ENCODE peak calls at places on chromosomes 4 and X, in ten cellular contexts. T is HFF-Myc, W is uterus, M is ovary, X is progenitor cell of endocrine pancreas, F is bronchial epithelial cell, L is fibroblast of mammary gland, P is brain microvascular endothelial cell, E is psoas muscle, B is HepG2. U is an unnamed sample.

GRCh38 chrX:73768120-73768519 is 205.1 kb downstream of the CHIC1 start:
- DNase-seq in W (no peak), B (peak; percentile 3), P (no peak), L (no peak), E (no peak), M (no peak), T (no peak), X (no peak), F (no peak), U (no peak)

GRCh38 chrX:29652484-29652883 is 562.9 kb upstream of the MAGEB2 start:
- DNase-seq in F (peak; percentile 54), X (no peak), W (no peak), T (peak; percentile 35), B (no peak), L (peak; percentile 70), E (no peak), P (peak; percentile 58), M (no peak), U (no peak)

GRCh38 chr4:185657191-185657590 is 121.9 kb upstream of the PDLIM3 start:
- DNase-seq in F (no peak), L (no peak), W (no peak), E (no peak), B (no peak), X (no peak), P (no peak), T (no peak), M (no peak), U (no peak)

GRCh38 chrX:155242300-155242699 is 22.0 kb downstream of the RAB39B start:
- DNase-seq in X (no peak), F (no peak), E (no peak), L (no peak), B (no peak), T (no peak), P (no peak), M (no peak), W (no peak), U (peak; percentile 21)

GRCh38 chr4:147776600-147777175 is 44.8 kb downstream of the ARHGAP10 start:
- DNase-seq in T (no peak), X (no peak), L (no peak), E (no peak), P (no peak), W (no peak), B (no peak), F (no peak), M (no peak), U (no peak)

GRCh38 chrX:97705936-97706335 is 822.2 kb downstream of the RPA4 start:
- DNase-seq in F (no peak), M (no peak), X (no peak), T (no peak), B (no peak), E (no peak), L (no peak), P (no peak), W (no peak), U (no peak)

GRCh38 chr4:20347526-20347925 is 95.8 kb downstream of the SLIT2 start:
- DNase-seq in B (no peak), M (no peak), E (no peak), T (no peak), X (no peak), P (no peak), L (no peak), F (no peak), W (no peak), U (no peak)

GRCh38 chr4:189267312-189267965 is 673.2 kb upstream of the FRG1 start:
- DNase-seq in P (no peak), B (no peak), W (no peak), M (no peak), T (no peak), X (no peak), L (no peak), F (no peak), E (no peak), U (no peak)

DNA sequence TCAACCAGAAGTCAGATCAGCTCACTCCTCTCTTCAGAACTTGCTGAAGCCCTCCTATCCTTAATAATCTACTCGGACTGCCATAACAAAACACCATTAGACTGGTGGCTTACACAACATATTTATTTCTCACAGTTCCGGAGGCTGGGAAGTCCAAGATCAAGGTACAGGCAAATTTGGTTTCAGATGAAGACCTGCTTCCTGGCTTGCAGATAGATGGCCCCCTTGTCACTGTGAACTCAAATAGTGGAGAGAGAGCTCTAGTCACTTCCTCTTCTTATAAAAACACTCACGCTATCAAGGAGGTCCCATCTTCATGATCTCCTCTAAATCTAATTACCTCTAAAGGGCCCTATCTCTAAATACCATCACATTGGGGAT is 125.1 kb downstream of the CAMK2D start:
- DNase-seq in E (no peak), X (no peak), T (no peak), L (no peak), P (no peak), F (no peak), W (no peak), M (no peak), B (peak; percentile 78), U (no peak)
- TF ChIP-seq CTCF in E (no peak), X (no peak), T (no peak), L (no peak), P (no peak), F (no peak), W (no peak), M (no peak), B (peak; percentile 76), U (no peak)

GRCh38 chr4:7852568-7853185 is 87.0 kb downstream of the AFAP1 start:
- DNase-seq in E (no peak), B (no peak), X (no peak), W (no peak), M (no peak), F (peak; percentile 75), L (no peak), T (no peak), P (peak; percentile 84), U (no peak)

GRCh38 chr4:7853271-7853670 is 86.4 kb downstream of the AFAP1 start:
- DNase-seq in X (no peak), T (no peak), B (no peak), W (no peak), E (no peak), F (no peak), M (no peak), L (no peak), P (no peak), U (no peak)

GRCh38 chr4:7854211-7854610 is 85.5 kb downstream of the AFAP1 start:
- DNase-seq in T (no peak), P (no peak), F (no peak), X (no peak), W (no peak), E (peak; percentile 66), L (no peak), B (no peak), M (no peak), U (no peak)

GRCh38 chr4:7847206-7847605 is 92.5 kb downstream of the AFAP1 start:
- DNase-seq in L (no peak), T (no peak), P (no peak), B (no peak), F (no peak), W (no peak), M (no peak), E (no peak), X (no peak), U (no peak)

GRCh38 chr4:7850489-7850888 is 89.2 kb downstream of the AFAP1 start:
- DNase-seq in W (no peak), M (no peak), B (no peak), E (no peak), T (no peak), F (no peak), P (no peak), L (no peak), X (no peak), U (no peak)
- TF ChIP-seq CTCF in W (no peak), M (no peak), B (peak; percentile 49), E (no peak), T (peak; percentile 22), F (no peak), P (peak; percentile 19), L (no peak), X (peak; percentile 12), U (no peak)

GRCh38 chrX:37961118-37961517 is 45.2 kb upstream of the SYTL5 start:
- DNase-seq in P (no peak), T (no peak), F (no peak), L (no peak), E (no peak), X (no peak), M (no peak), W (no peak), B (no peak), U (no peak)

GRCh38 chrX:37955273-37955672 is 51.1 kb upstream of the SYTL5 start:
- DNase-seq in M (no peak), F (peak; percentile 22), W (no peak), E (no peak), X (no peak), B (no peak), L (no peak), P (no peak), T (no peak), U (no peak)

GRCh38 chrX:37958493-37959211 is 47.7 kb upstream of the SYTL5 start:
- DNase-seq in B (peak; percentile 67), M (no peak), T (no peak), P (peak; percentile 26), E (no peak), X (no peak), L (peak; percentile 2), F (no peak), W (no peak), U (no peak)

GRCh38 chrX:37956223-37956622 is 50.1 kb upstream of the SYTL5 start:
- DNase-seq in E (no peak), M (no peak), L (no peak), T (no peak), P (no peak), W (no peak), X (no peak), B (no peak), F (no peak), U (no peak)

GRCh38 chrX:37959212-37960021 is 46.9 kb upstream of the SYTL5 start:
- DNase-seq in P (no peak), T (no peak), B (peak; percentile 95), M (no peak), E (no peak), F (no peak), L (no peak), X (no peak), W (no peak), U (no peak)
- TF ChIP-seq CTCF in P (no peak), T (no peak), B (no peak), M (no peak), E (no peak), F (no peak), L (no peak), X (no peak), W (no peak), U (no peak)

GRCh38 chr4:17560065-17560673 is 16.8 kb upstream of the LAP3 start:
- DNase-seq in P (no peak), L (no peak), F (no peak), M (no peak), E (no peak), B (peak; percentile 57), X (no peak), W (no peak), T (no peak), U (no peak)

GRCh38 chr4:17559709-17560048 is 17.3 kb upstream of the LAP3 start:
- DNase-seq in P (no peak), L (no peak), B (no peak), X (no peak), W (no peak), E (no peak), T (no peak), F (no peak), M (no peak), U (no peak)

GRCh38 chr4:17558941-17559708 is 17.9 kb upstream of the LAP3 start:
- DNase-seq in L (no peak), X (no peak), F (no peak), E (no peak), P (no peak), W (no peak), M (no peak), T (no peak), B (peak; percentile 97), U (no peak)

GRCh38 chr4:17561195-17561909 is 15.6 kb upstream of the LAP3 start:
- DNase-seq in M (no peak), L (peak; percentile 93), X (no peak), E (no peak), T (peak; percentile 86), P (peak; percentile 61), W (no peak), B (no peak), F (peak; percentile 81), U (peak; percentile 39)

GRCh38 chr4:17562157-17562556 is 14.8 kb upstream of the LAP3 start:
- DNase-seq in W (no peak), P (no peak), T (no peak), L (no peak), B (peak; percentile 46), M (no peak), E (no peak), X (no peak), F (no peak), U (no peak)
- TF ChIP-seq CTCF in W (no peak), P (peak; percentile 29), T (no peak), L (no peak), B (peak; percentile 46), M (no peak), E (peak; percentile 17), X (peak; percentile 30), F (peak; percentile 21), U (no peak)

U was measured in MCF 10A.